ENCODE peak calls at places on chromosomes 7 and 10, in ten cellular contexts. Q, V, X, S, R, F, U, C, O and Y are unnamed samples.

GRCh38 chr7:151552352-151553028 is 32.8 kb upstream of the RHEB start:
- DNase-seq in Q (no peak), V (peak), X (no peak), S (no peak), R (no peak), F (no peak), U (no peak), C (peak), O (no peak), Y (no peak)

GRCh38 chr7:156167417-156167807 is 355.1 kb upstream of the SHH start:
- DNase-seq in Q (no peak), V (no peak), X (no peak), S (no peak), R (no peak), F (no peak), U (no peak), C (no peak), O (no peak), Y (no peak)

GRCh38 chr7:30238721-30239441 is 45.5 kb upstream of the ZNRF2 start:
- DNase-seq in Q (no peak), V (peak), X (no peak), S (peak), R (peak), F (peak), U (no peak), C (peak), O (no peak), Y (peak)

GRCh38 chr7:15015545-15016314 is 113.2 kb upstream of the DGKB start:
- DNase-seq in Q (peak), V (no peak), X (no peak), S (peak), R (peak), F (peak), U (peak), C (peak), O (no peak), Y (peak)

GRCh38 chr10:5259132-5259951 is 62.7 kb downstream of the AKR1C4 start:
- DNase-seq in Q (no peak), V (no peak), X (no peak), S (no peak), R (no peak), F (no peak), U (no peak), C (no peak), O (no peak), Y (no peak)

GRCh38 chr10:98556061-98556460 is 109.3 kb upstream of the HPS1 start:
- DNase-seq in Q (no peak), V (no peak), X (no peak), S (no peak), R (no peak), F (no peak), U (no peak), C (no peak), O (no peak), Y (no peak)

GRCh38 chr10:15868006-15868405 is 7.7 kb upstream of the MINDY3 start:
- DNase-seq in Q (no peak), V (no peak), X (no peak), S (no peak), R (no peak), F (no peak), U (no peak), C (no peak), O (no peak), Y (no peak)

GRCh38 chr7:6290345-6290744 is 17.9 kb upstream of the CYTH3 start:
- DNase-seq in Q (no peak), V (no peak), X (no peak), S (no peak), R (no peak), F (no peak), U (no peak), C (no peak), O (no peak), Y (no peak)

GRCh38 chr7:155993420-155994252 is 181.4 kb upstream of the SHH start:
- DNase-seq in Q (no peak), V (no peak), X (no peak), S (no peak), R (no peak), F (no peak), U (no peak), C (no peak), O (no peak), Y (no peak)

GRCh38 chr7:150382123-150382843 is 3.2 kb downstream of the ZNF775 start:
- DNase-seq in Q (no peak), V (no peak), X (no peak), S (no peak), R (no peak), F (no peak), U (no peak), C (peak), O (no peak), Y (no peak)

GRCh38 chr7:28937593-28937992 is 20.5 kb downstream of the TRIL start:
- DNase-seq in Q (no peak), V (no peak), X (no peak), S (no peak), R (no peak), F (no peak), U (no peak), C (no peak), O (no peak), Y (no peak)

GRCh38 chr7:31883761-31884164 is 186.4 kb downstream of the PDE1C start:
- DNase-seq in Q (peak), V (no peak), X (no peak), S (peak), R (peak), F (peak), U (peak), C (no peak), O (peak), Y (peak)

GRCh38 chr7:129189661-129190310 is 1.4 kb downstream of the SMO start:
- DNase-seq in Q (no peak), V (no peak), X (no peak), S (no peak), R (no peak), F (peak), U (no peak), C (no peak), O (no peak), Y (peak)

GRCh38 chr7:18538554-18539250 is 43.2 kb downstream of the HDAC9 start:
- DNase-seq in Q (no peak), V (no peak), X (no peak), S (no peak), R (no peak), F (no peak), U (no peak), C (no peak), O (no peak), Y (no peak)

GRCh38 chr10:17026686-17027485 is 102.7 kb downstream of the CUBN start:
- DNase-seq in Q (no peak), V (no peak), X (no peak), S (peak), R (peak), F (peak), U (peak), C (no peak), O (no peak), Y (peak)

GRCh38 chr10:12720217-12720981 is 281.1 kb downstream of the CCDC3 start:
- DNase-seq in Q (peak), V (peak), X (peak), S (peak), R (peak), F (peak), U (peak), C (peak), O (peak), Y (peak)

GRCh38 chr7:102891693-102892261 is 21.0 kb upstream of the LRRC17 start:
- DNase-seq in Q (peak), V (no peak), X (peak), S (peak), R (peak), F (peak), U (peak), C (no peak), O (peak), Y (peak)

GRCh38 chr10:93503075-93503474 is 6.7 kb downstream of the CEP55 start:
- DNase-seq in Q (no peak), V (no peak), X (no peak), S (no peak), R (peak), F (peak), U (no peak), C (no peak), O (no peak), Y (no peak)

GRCh38 chr10:125591846-125592245 is 91.1 kb downstream of the TEX36 start:
- DNase-seq in Q (no peak), V (peak), X (no peak), S (no peak), R (no peak), F (no peak), U (no peak), C (no peak), O (no peak), Y (no peak)

GRCh38 chr10:132829403-132829802 is 43.5 kb upstream of the NKX6-2 start:
- DNase-seq in Q (no peak), V (no peak), X (no peak), S (no peak), R (no peak), F (no peak), U (no peak), C (no peak), O (no peak), Y (no peak)

GRCh38 chr10:102670065-102670400 is 25.8 kb downstream of the TRIM8 start:
- DNase-seq in Q (no peak), V (no peak), X (no peak), S (no peak), R (no peak), F (no peak), U (no peak), C (no peak), O (no peak), Y (no peak)
- TF ChIP-seq CTCF in Q (no peak), V (no peak), X (no peak), S (no peak), R (no peak), F (no peak), U (no peak), C (no peak), O (no peak), Y (no peak)

GRCh38 chr10:35912615-35913170 is 270.6 kb upstream of the FZD8 start:
- DNase-seq in Q (no peak), V (no peak), X (no peak), S (peak), R (peak), F (peak), U (no peak), C (no peak), O (no peak), Y (peak)

GRCh38 chr10:35910234-35910633 is 268.1 kb upstream of the FZD8 start:
- DNase-seq in Q (no peak), V (no peak), X (no peak), S (peak), R (peak), F (peak), U (peak), C (no peak), O (no peak), Y (peak)

GRCh38 chr10:35913628-35914027 is 271.5 kb upstream of the FZD8 start:
- DNase-seq in Q (no peak), V (no peak), X (no peak), S (peak), R (peak), F (peak), U (no peak), C (no peak), O (no peak), Y (no peak)

GRCh38 chr10:35911233-35911632 is 269.1 kb upstream of the FZD8 start:
- DNase-seq in Q (no peak), V (no peak), X (no peak), S (no peak), R (no peak), F (no peak), U (no peak), C (no peak), O (no peak), Y (no peak)

DNA sequence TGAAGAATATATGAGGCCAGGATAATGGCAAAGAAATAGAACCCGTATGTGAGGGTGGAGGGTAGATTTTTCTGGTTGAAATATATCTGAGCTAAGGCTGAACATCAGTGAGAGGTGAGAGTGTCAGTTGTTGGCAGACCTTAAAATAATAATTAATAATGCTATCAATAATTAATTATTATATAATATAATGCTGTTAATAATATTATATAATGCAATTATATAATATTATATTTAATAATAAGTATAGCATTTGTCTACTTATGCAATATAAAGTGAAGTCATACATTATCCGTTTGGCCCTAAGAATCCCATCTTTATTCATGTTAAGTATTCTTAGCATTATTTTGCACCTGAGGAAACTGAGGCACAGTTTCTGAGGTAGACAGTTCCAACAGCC is 269.9 kb upstream of the FZD8 start:
- DNase-seq in Q (no peak), V (no peak), X (no peak), S (no peak), R (no peak), F (no peak), U (no peak), C (no peak), O (no peak), Y (no peak)
- H3K4me3 ChIP-seq in Q (no peak), V (no peak), X (no peak), S (no peak), R (no peak), F (no peak), U (no peak), C (no peak), O (no peak), Y (no peak)

GRCh38 chr7:107659666-107660065 is 962 bp upstream of the SLC26A4 start:
- DNase-seq in Q (peak), V (no peak), X (no peak), S (peak), R (peak), F (peak), U (peak), C (no peak), O (peak), Y (peak)

GRCh38 chr7:107663196-107663595 is 2.6 kb downstream of the SLC26A4 start:
- DNase-seq in Q (no peak), V (no peak), X (no peak), S (no peak), R (no peak), F (no peak), U (no peak), C (no peak), O (no peak), Y (no peak)

GRCh38 chr7:107660381-107661080 is at the start of gene SLC26A4:
- DNase-seq in Q (peak), V (no peak), X (no peak), S (no peak), R (no peak), F (no peak), U (no peak), C (no peak), O (no peak), Y (no peak)

GRCh38 chr7:107661865-107662379 is 1.3 kb downstream of the SLC26A4 start:
- DNase-seq in Q (no peak), V (no peak), X (no peak), S (no peak), R (no peak), F (no peak), U (no peak), C (no peak), O (no peak), Y (no peak)

GRCh38 chr7:107661081-107661864 is 645 bp downstream of the SLC26A4 start:
- DNase-seq in Q (peak), V (peak), X (no peak), S (peak), R (peak), F (peak), U (no peak), C (peak), O (no peak), Y (peak)
- TF ChIP-seq CTCF in Q (no peak), V (no peak), X (peak), S (peak), R (peak), F (peak), U (peak), C (no peak), O (peak), Y (peak)

GRCh38 chr7:38478404-38478803 is 152.8 kb downstream of the AMPH start:
- DNase-seq in Q (no peak), V (no peak), X (no peak), S (peak), R (no peak), F (no peak), U (no peak), C (no peak), O (no peak), Y (no peak)
- H3K4me3 ChIP-seq in Q (no peak), V (no peak), X (no peak), S (no peak), R (no peak), F (no peak), U (no peak), C (no peak), O (no peak), Y (no peak)

DNA sequence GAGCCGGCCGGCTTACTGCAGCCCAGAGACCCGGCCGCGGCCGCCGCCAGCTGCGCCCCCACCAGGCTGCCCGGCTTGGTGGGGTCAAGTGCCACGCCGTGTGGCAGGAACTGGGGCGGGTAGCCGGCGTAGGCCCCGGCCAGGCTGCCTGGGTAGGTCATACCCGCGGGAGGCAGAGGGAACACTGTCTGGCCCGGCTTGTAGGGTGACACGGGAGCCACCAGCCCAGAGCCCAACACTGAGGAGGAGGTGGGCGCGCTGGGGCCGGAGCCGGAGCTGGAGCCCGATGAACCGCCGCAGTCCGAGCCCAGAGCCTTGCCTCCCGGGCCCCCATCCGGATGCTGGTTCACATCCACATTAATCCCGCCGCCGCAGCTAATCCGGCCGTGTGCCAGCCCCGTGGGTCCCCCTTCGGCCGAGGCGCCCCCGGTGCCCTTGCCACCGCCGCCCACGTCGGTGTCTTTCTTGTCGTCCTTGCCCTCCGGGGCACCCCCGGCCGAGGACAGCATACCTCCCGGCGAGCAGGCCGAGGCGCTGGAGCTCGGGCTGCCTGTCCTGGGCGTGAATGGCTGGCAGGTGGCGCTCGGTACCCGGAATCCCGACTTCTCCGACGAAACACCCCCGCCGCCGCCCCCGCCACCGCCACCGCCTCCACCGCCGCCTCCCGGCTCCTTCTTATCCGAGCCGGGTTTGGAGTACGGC is 2.0 kb downstream of the ZNF503 start:
- DNase-seq in Q (peak), V (peak), X (no peak), S (peak), R (peak), F (peak), U (peak), C (peak), O (peak), Y (peak)
- TF ChIP-seq CTCF in Q (peak), V (no peak), X (peak), S (peak), R (peak), F (peak), U (peak), C (peak), O (peak), Y (peak)

DNA sequence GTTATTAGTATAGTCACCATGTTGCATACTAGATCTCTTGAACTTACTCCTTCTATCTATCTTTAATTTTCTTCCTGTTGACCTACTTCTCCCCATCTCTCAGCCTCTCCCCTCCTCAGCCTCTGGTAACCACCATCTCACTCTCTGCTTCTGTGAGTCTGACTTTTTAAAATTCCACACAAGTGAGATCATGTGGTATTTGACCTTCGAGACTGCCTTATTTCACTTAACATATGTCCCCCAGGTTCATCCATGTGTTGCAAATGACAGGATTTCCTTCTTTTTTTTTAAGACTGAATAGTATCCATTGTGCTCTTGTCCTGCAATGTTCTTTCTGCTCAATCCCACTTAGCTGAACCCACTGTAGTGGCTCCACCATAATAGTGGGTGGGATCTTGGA is 51.4 kb upstream of the DNAJC1 start:
- DNase-seq in Q (no peak), V (no peak), X (no peak), S (peak), R (peak), F (no peak), U (peak), C (no peak), O (no peak), Y (peak)
- H3K4me3 ChIP-seq in Q (no peak), V (no peak), X (no peak), S (no peak), R (no peak), F (no peak), U (no peak), C (no peak), O (no peak), Y (no peak)

GRCh38 chr10:37268266-37268665 is 142.9 kb downstream of the ANKRD30A start:
- DNase-seq in Q (no peak), V (no peak), X (no peak), S (no peak), R (no peak), F (no peak), U (no peak), C (no peak), O (no peak), Y (no peak)

DNA sequence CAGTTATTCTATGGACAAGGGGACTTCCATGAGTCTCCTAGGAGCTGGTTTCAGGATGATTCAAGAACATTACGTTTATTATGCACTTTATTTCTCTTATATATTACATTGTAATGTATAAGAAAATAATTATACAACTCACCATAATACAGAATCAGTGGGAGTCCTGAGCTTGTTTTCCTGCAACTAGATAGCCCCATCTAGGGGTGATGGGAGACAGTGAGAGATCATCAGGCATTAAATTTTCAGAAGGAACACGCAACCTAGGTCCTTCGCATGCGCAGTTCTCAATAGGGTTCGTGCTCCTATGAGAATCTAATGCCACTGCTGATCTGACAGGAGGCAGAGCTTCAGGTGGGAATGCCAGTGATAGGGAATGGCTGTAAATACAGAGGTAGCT is 137.9 kb downstream of the ANKRD30A start:
- DNase-seq in Q (peak), V (no peak), X (no peak), S (no peak), R (no peak), F (no peak), U (no peak), C (no peak), O (no peak), Y (no peak)
- TF ChIP-seq CTCF in Q (peak), V (no peak), X (no peak), S (no peak), R (no peak), F (no peak), U (no peak), C (no peak), O (no peak), Y (no peak)

GRCh38 chr7:159311172-159311494 is 166.5 kb upstream of the VIPR2 start:
- DNase-seq in Q (no peak), V (no peak), X (no peak), S (no peak), R (no peak), F (no peak), U (no peak), C (no peak), O (no peak), Y (no peak)
- H3K4me3 ChIP-seq in Q (no peak), V (no peak), X (no peak), S (no peak), R (no peak), F (no peak), U (no peak), C (no peak), O (no peak), Y (no peak)